ENCODE peak calls at places on chromosomes 6 and 20, in four cellular contexts. E is uterus, B is A549, O is body of pancreas. D is an unnamed sample.

GRCh38 chr6:122180132-122180531 is 219.3 kb upstream of the HSF2 start:
- DNase-seq in B (no peak), E (no peak), O (no peak), D (no peak)

GRCh38 chr6:147227770-147228320 is 23.6 kb downstream of the STXBP5 start:
- DNase-seq in B (no peak), O (no peak), E (no peak), D (no peak)

GRCh38 chr6:3230275-3231212 is 3.1 kb upstream of the TUBB2B start:
- DNase-seq in E (no peak), O (no peak), B (no peak), D (no peak)

GRCh38 chr6:158771399-158772158 is 47.6 kb downstream of the EZR start:
- DNase-seq in O (no peak), B (no peak), E (no peak), D (no peak)

GRCh38 chr6:25311251-25311910 is 32.2 kb downstream of the CARMIL1 start:
- DNase-seq in O (no peak), B (peak), E (no peak), D (peak)

GRCh38 chr6:82419088-82419720 is 55.6 kb downstream of the TPBG start:
- DNase-seq in B (no peak), E (no peak), O (no peak), D (no peak)

GRCh38 chr6:89321131-89321530 is 6.0 kb upstream of the GABRR2 start:
- DNase-seq in E (no peak), B (no peak), O (no peak), D (no peak)

GRCh38 chr20:44644384-44645131 is 6.9 kb downstream of the ADA start:
- DNase-seq in B (no peak), E (no peak), O (no peak), D (no peak)

GRCh38 chr20:24350923-24351368 is 118.5 kb upstream of the SYNDIG1 start:
- DNase-seq in B (no peak), E (no peak), O (no peak), D (no peak)

GRCh38 chr6:155710704-155711103 is 255.1 kb upstream of the NOX3 start:
- DNase-seq in O (no peak), E (no peak), B (no peak), D (no peak)

GRCh38 chr6:149990672-149991402 is 27.1 kb downstream of the ULBP1 start:
- DNase-seq in O (peak), B (peak), E (no peak), D (no peak)

GRCh38 chr20:35462351-35462750 is 7.0 kb downstream of the CEP250 start:
- DNase-seq in E (no peak), B (no peak), O (no peak), D (no peak)

GRCh38 chr6:30411515-30412207 is 66.7 kb downstream of the RPP21 start:
- DNase-seq in O (peak), E (no peak), B (no peak), D (no peak)

GRCh38 chr20:875115-875514 is 41.0 kb downstream of the ANGPT4 start:
- DNase-seq in E (no peak), B (no peak), O (no peak), D (no peak)

GRCh38 chr20:19449051-19449450 is 236.6 kb downstream of the SLC24A3 start:
- DNase-seq in O (no peak), E (peak), B (no peak), D (no peak)

DNA sequence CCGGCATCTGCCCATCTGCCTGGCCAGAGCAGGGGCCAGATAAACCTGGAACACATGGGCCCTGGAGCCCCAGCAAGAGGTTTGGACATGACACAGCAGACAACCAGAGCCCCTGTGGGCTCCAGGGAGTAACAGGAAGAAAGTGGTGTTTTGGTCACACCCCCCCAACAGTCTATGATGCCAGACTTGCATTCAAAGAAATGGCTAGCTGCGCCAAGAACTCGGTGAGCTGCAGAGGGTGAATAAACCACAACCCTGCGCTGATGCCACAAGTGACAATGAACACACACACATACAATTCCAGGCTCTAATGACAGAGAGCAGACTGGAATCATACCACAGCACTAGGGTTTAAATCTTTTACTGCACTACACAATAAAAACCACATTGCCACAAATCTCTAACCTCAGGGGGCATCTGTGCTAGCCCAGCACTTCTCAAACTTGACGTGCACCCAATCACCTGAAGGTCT is 34.0 kb downstream of the TRERF1 start:
- DNase-seq in E (no peak), B (no peak), O (no peak), D (no peak)
- TF ChIP-seq POLR2A in E (no peak), B (no peak), O (no peak), D (no peak)

GRCh38 chr6:11012976-11013375 is 31.1 kb downstream of the ELOVL2 start:
- DNase-seq in B (no peak), O (no peak), E (no peak), D (no peak)
- TF ChIP-seq POLR2A in B (no peak), O (no peak), E (no peak), D (no peak)

GRCh38 chr6:151451950-151452749 is at the start of gene RMND1:
- DNase-seq in B (peak), O (peak), E (peak), D (peak)
- TF ChIP-seq POLR2A in B (peak), O (peak), E (peak), D (peak)

DNA sequence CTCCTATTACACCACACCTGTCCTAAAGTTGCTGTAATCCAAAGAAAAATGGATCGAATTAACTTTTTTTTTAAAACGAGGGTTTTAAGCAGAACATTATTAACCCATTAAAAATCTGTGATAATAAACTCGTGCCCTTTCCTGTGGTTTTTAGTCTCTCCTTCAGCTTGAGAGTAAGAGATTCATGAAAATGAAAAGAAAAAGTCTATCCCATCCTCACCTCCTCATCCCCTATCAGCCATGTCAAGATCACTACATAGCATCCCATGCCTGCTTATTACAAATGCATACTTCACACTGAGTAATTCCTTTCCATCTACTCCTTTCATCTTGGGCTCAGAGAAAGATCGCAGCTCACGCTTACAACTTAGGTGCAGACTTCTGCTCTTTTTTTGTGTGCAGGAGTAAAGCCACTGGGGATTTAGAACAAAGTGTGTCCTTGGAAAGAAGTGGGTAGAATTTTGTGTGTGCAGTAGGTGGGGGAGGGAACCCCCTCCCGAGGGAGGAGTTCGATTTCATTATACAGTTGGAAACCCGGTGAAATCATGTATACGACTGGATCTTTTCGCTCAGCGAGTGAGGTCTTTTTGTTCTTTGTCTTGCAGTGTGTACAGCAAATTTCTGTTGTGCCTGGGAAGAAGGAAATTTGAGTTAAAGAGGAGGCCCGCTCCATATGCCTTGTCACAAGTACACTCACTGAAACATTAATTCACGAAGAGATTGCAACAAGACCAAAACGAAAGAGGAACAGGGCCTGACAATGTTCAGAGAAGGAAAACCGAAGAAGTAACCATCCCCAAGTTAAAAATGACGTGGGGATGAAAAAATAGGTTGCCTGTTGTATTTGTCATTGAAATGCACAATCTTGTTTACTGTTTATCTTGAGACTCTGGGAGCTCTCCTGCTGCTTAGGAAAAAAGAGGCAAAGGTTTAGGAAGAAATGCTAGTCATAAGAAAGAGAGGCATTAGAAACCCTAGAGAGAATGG is 146.5 kb upstream of the ZNF217 start:
- DNase-seq in B (no peak), E (no peak), O (peak), D (no peak)
- TF ChIP-seq POLR2A in B (no peak), E (no peak), O (no peak), D (peak)

GRCh38 chr6:136608991-136609390 is 58.8 kb upstream of the MAP7 start:
- DNase-seq in O (no peak), B (no peak), E (no peak), D (no peak)
- TF ChIP-seq POLR2A in O (no peak), B (no peak), E (no peak), D (no peak)

DNA sequence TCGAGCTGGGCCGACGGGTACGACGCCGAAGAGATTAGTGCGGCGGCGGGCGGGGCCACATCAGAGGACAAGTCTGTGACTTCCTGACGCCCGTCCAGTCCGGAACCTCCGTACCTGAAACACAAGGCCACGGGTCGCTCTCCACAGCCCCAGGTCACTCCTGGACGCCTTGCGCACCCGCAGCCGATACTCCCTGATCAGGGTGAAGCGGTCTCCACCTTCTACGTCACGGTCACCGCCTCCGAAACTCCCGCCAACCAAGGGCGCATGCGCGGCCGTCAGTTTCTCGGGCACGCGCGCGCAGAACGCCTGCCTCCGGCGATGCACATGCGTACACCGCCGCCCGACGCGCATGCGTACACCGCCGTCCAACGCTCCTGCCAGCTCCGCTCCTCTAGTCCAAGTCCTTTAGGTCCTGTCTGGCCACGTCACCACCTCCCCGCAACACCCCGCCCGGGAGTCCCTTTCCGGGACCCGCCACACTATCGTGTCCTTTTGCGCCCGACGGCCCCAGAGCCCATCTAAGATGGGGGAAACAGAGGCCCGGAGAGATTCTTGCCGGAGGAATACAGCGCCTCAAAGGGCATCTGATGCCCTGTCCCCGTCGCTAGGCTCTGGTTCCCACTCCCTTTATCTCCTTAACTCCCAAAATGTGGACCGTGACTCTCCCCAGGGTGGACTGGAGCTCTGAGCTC is at the start of gene DSN1:
- DNase-seq in O (peak), E (peak), B (peak), D (peak)
- TF ChIP-seq POLR2A in O (peak), E (peak), B (peak), D (peak)

GRCh38 chr6:27864906-27865883 is 47.0 kb downstream of the OR2B2 start:
- DNase-seq in E (peak), B (peak), O (peak), D (peak)
- TF ChIP-seq POLR2A in E (peak), B (peak), O (peak), D (peak)

D was measured in H54.